ENCODE peak calls at places on chromosomes 13 and 19, in five cellular contexts. A is lower lobe of right lung, I is LHCN-M2, J is GM12892, H is left lung. D is an unnamed sample.

GRCh38 chr13:24921881-24922280 is 157.9 kb downstream of the RNF17 start:
- DNase-seq in I (no peak), A (no peak), J (no peak), H (no peak), D (no peak)

GRCh38 chr19:50537769-50538230 is 24.1 kb upstream of the ASPDH start:
- DNase-seq in J (peak; percentile 69), A (peak; percentile 86), H (peak; percentile 91), I (peak; percentile 75), D (peak; percentile 23)

GRCh38 chr13:109743706-109744453 is 42.5 kb downstream of the IRS2 start:
- DNase-seq in I (peak; percentile 50), H (no peak), A (no peak), J (no peak), D (no peak)

GRCh38 chr19:47228937-47229673 is 1.9 kb downstream of the BBC3 start:
- DNase-seq in H (no peak), I (peak; percentile 33), J (no peak), A (no peak), D (no peak)

GRCh38 chr19:5172859-5173577 is 167.6 kb downstream of the PTPRS start:
- DNase-seq in H (no peak), A (no peak), J (no peak), I (peak; percentile 99), D (no peak)

GRCh38 chr13:40910324-40911050 is 108.6 kb downstream of the ELF1 start:
- DNase-seq in J (no peak), I (peak; percentile 29), A (no peak), H (no peak), D (no peak)

GRCh38 chr13:32284927-32285632 is 30.1 kb downstream of the ZAR1L start:
- DNase-seq in J (no peak), I (peak; percentile 86), A (no peak), H (no peak), D (no peak)

GRCh38 chr19:41133260-41133659 is 19.0 kb downstream of the CYP2F1 start:
- DNase-seq in J (no peak), H (no peak), I (no peak), A (no peak), D (no peak)

GRCh38 chr13:94312511-94313191 is 166.8 kb downstream of the DCT start:
- DNase-seq in H (peak; percentile 23), I (no peak), J (no peak), A (no peak), D (no peak)

GRCh38 chr13:109348514-109349340 is 437.7 kb downstream of the IRS2 start:
- DNase-seq in I (peak; percentile 50), J (no peak), H (no peak), A (no peak), D (no peak)

GRCh38 chr19:48991823-48992570 is 1.1 kb downstream of the GYS1 start:
- DNase-seq in H (no peak), I (peak; percentile 82), J (no peak), A (peak; percentile 63), D (no peak)

GRCh38 chr19:39082745-39083598 is 1.2 kb upstream of the ACP7 start:
- DNase-seq in I (no peak), A (no peak), J (no peak), H (no peak), D (no peak)

GRCh38 chr13:93244918-93245280 is 18.3 kb downstream of the GPC6 start:
- DNase-seq in I (peak; percentile 86), J (no peak), A (no peak), H (no peak), D (no peak)

GRCh38 chr19:3844596-3844995 is 24.2 kb downstream of the ZFR2 start:
- DNase-seq in I (no peak), A (no peak), J (no peak), H (no peak), D (no peak)

GRCh38 chr13:97030705-97031452 is 36.6 kb upstream of the OXGR1 start:
- DNase-seq in H (no peak), J (no peak), I (peak; percentile 38), A (no peak), D (peak; percentile 16)

GRCh38 chr13:101449971-101450748 is 2.3 kb upstream of the ITGBL1 start:
- DNase-seq in A (no peak), I (peak; percentile 96), J (no peak), H (no peak), D (no peak)

GRCh38 chr13:98707309-98707999 is 45.0 kb downstream of the SLC15A1 start:
- DNase-seq in I (no peak), J (no peak), H (no peak), A (no peak), D (no peak)

GRCh38 chr19:56301152-56301551 is 13.5 kb downstream of the ZSCAN5A start:
- DNase-seq in J (no peak), A (no peak), H (no peak), I (no peak), D (no peak)

GRCh38 chr19:50330365-50331078 is 1.3 kb upstream of the KCNC3 start:
- DNase-seq in J (peak; percentile 80), I (no peak), H (peak; percentile 93), A (peak; percentile 91), D (peak; percentile 65)

GRCh38 chr13:26872444-26873173 is 112.0 kb upstream of the GPR12 start:
- DNase-seq in I (peak; percentile 26), H (no peak), J (no peak), A (peak; percentile 53), D (peak; percentile 64)

GRCh38 chr13:79973533-79973963 is 367.4 kb downstream of the SPRY2 start:
- DNase-seq in J (no peak), H (no peak), I (no peak), A (no peak), D (no peak)

GRCh38 chr13:30844548-30845296 is 61.3 kb upstream of the MEDAG start:
- DNase-seq in I (no peak), H (no peak), A (no peak), J (no peak), D (no peak)

GRCh38 chr19:49413348-49413747 is 9.9 kb downstream of the PTH2 start:
- DNase-seq in I (no peak), H (no peak), J (no peak), A (no peak), D (no peak)

GRCh38 chr19:3835055-3835435 is 33.8 kb downstream of the ZFR2 start:
- DNase-seq in I (no peak), A (no peak), J (no peak), H (no peak), D (no peak)

GRCh38 chr19:14497347-14497921 is 1.5 kb upstream of the GIPC1 start:
- DNase-seq in I (no peak), H (no peak), A (no peak), J (no peak), D (no peak)

GRCh38 chr19:53013621-53014020 is at the start of gene ERVV-1:
- DNase-seq in A (no peak), I (no peak), H (no peak), J (no peak), D (no peak)

GRCh38 chr19:4930664-4931063 is 21.4 kb downstream of the UHRF1 start:
- DNase-seq in J (no peak), H (no peak), A (no peak), I (no peak), D (no peak)

GRCh38 chr13:112799394-112799793 is 109.6 kb downstream of the ATP11A start:
- DNase-seq in I (no peak), H (no peak), A (no peak), J (no peak), D (no peak)

GRCh38 chr19:44072543-44073401 is 813 bp downstream of the ZNF284 start:
- DNase-seq in H (no peak), A (no peak), I (peak; percentile 26), J (no peak), D (no peak)

GRCh38 chr13:112813552-112813951 is 123.7 kb downstream of the ATP11A start:
- DNase-seq in J (no peak), I (no peak), A (no peak), H (no peak), D (no peak)

GRCh38 chr13:40026174-40026585 is 370.7 kb downstream of the COG6 start:
- DNase-seq in J (peak; percentile 29), I (peak; percentile 19), H (no peak), A (no peak), D (no peak)

GRCh38 chr13:41746259-41746658 is 214.7 kb downstream of the VWA8 start:
- DNase-seq in I (peak; percentile 96), J (no peak), H (no peak), A (no peak), D (no peak)

GRCh38 chr13:27171244-27171829 is at the start of gene USP12:
- DNase-seq in H (no peak), A (peak; percentile 59), J (peak; percentile 11), I (no peak), D (no peak)